ENCODE peak calls at places on chromosomes 12 and 14, in seven cellular contexts. D is A549, F is IMR-90, J is GM12878, O is SK-N-SH, S is HepG2, Y is K562. E is an unnamed sample.

GRCh38 chr12:87679262-87679661 is 349.9 kb downstream of the C12orf50 start:
- DNase-seq in D (no peak), F (peak), J (no peak), O (no peak), S (no peak), Y (no peak), E (no peak)

GRCh38 chr12:125284945-125285344 is 219.7 kb downstream of the AACS start:
- DNase-seq in D (peak), F (no peak), J (no peak), O (no peak), S (no peak), Y (peak), E (no peak)

GRCh38 chr12:72134934-72135333 is 137.2 kb upstream of the TRHDE start:
- DNase-seq in D (no peak), F (no peak), J (no peak), O (no peak), S (no peak), Y (no peak), E (no peak)

GRCh38 chr14:56687123-56687522 is 107.5 kb downstream of the TMEM260 start:
- DNase-seq in D (no peak), F (no peak), J (no peak), O (no peak), S (no peak), Y (no peak), E (no peak)

GRCh38 chr14:30559638-30560071 is 697 bp downstream of the G2E3 start:
- DNase-seq in D (no peak), F (peak), J (no peak), O (peak), S (peak), Y (peak), E (no peak)

GRCh38 chr14:32201816-32202467 is at the start of gene RNU6-7:
- DNase-seq in D (peak), F (peak), J (no peak), O (peak), S (peak), Y (no peak), E (peak)

GRCh38 chr12:98727196-98727595 is 82.1 kb downstream of the APAF1 start:
- DNase-seq in D (no peak), F (no peak), J (no peak), O (no peak), S (no peak), Y (no peak), E (no peak)

GRCh38 chr14:22780105-22780679 is 13.7 kb downstream of the OXA1L start:
- DNase-seq in D (no peak), F (peak), J (no peak), O (no peak), S (peak), Y (no peak), E (no peak)

GRCh38 chr14:104303705-104304425 is 165.5 kb downstream of the KIF26A start:
- DNase-seq in D (no peak), F (no peak), J (no peak), O (no peak), S (no peak), Y (no peak), E (no peak)

GRCh38 chr12:148676-149416 is 65.1 kb downstream of the SLC6A12 start:
- DNase-seq in D (no peak), F (no peak), J (no peak), O (no peak), S (no peak), Y (no peak), E (no peak)

GRCh38 chr12:82835217-82835616 is 148.5 kb downstream of the TMTC2 start:
- DNase-seq in D (no peak), F (peak), J (no peak), O (no peak), S (no peak), Y (no peak), E (no peak)

GRCh38 chr14:42316746-42317145 is 710.1 kb downstream of the LRFN5 start:
- DNase-seq in D (no peak), F (no peak), J (no peak), O (no peak), S (no peak), Y (no peak), E (no peak)

GRCh38 chr14:91065266-91065665 is 4.8 kb upstream of the RPS6KA5 start:
- DNase-seq in D (no peak), F (no peak), J (no peak), O (no peak), S (no peak), Y (no peak), E (no peak)

GRCh38 chr14:20177433-20177974 is 13.2 kb upstream of the OR11G2 start:
- DNase-seq in D (no peak), F (no peak), J (no peak), O (no peak), S (no peak), Y (peak), E (no peak)

GRCh38 chr12:13896063-13896626 is 85.3 kb downstream of the GRIN2B start:
- DNase-seq in D (peak), F (no peak), J (no peak), O (no peak), S (no peak), Y (no peak), E (no peak)

GRCh38 chr14:73785336-73785833 is 66.2 kb upstream of the PTGR2 start:
- DNase-seq in D (peak), F (peak), J (no peak), O (peak), S (peak), Y (no peak), E (no peak)

GRCh38 chr12:3116106-3116898 is 39.1 kb downstream of the TSPAN9 start:
- DNase-seq in D (no peak), F (peak), J (no peak), O (no peak), S (no peak), Y (no peak), E (no peak)

GRCh38 chr14:68621400-68622365 is 171.2 kb downstream of the ZFP36L1 start:
- DNase-seq in D (no peak), F (peak), J (no peak), O (no peak), S (no peak), Y (no peak), E (no peak)
- TF ChIP-seq USF2 in D (no peak), F (peak), J (no peak), O (no peak), S (no peak), Y (no peak), E (no peak)

DNA sequence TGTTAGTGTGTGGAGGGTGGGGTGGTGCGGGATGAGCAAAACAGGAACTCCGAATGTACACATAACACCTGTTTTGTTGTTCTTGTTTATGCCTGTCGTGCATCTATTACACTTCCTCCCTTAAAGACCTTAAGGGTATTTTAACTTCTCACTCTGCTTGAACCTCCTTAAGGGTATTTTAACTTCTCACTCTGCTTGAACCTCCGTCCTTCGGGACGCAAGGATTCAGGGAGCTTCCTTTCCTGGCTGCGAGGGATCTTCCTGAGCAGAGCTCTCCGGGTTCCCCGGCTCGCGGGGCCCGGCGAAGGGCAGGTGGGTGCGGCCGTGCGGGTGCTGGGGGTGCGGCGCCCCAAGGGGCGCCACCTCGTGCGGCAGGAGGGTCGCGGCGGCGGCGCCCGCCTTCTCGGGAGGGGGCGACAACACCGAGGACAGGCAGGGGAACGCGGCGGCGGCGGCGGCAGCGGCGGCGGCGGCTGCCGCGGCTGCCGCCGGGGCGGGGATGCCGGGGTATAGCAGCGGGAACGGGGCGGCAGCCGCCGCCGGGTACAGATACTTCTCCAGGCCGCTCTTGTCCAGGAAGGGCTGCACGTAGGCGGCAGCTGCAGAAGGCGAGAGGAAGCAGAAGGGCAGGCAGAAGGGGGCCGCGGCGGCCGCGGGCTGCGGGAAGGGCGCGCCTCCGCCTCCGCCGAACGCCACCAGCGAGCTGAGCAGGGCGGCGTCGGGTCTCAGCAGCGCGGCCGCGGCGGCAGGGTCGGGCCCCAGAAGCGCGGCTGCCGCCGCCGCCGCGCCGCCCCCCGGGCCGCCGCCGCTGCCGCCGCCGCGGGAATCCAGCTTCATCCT is 2.8 kb downstream of the BHLHE41 start:
- DNase-seq in D (no peak), F (peak), J (no peak), O (peak), S (no peak), Y (peak), E (peak)
- TF ChIP-seq CTCF in D (peak), F (no peak), J (no peak), O (no peak), S (no peak), Y (no peak), E (no peak)

GRCh38 chr14:36229262-36229661 is 52.7 kb upstream of the PTCSC3 start:
- DNase-seq in D (no peak), F (no peak), J (no peak), O (no peak), S (no peak), Y (no peak), E (no peak)

GRCh38 chr14:36227802-36228201 is 51.3 kb upstream of the PTCSC3 start:
- DNase-seq in D (no peak), F (peak), J (no peak), O (no peak), S (no peak), Y (no peak), E (no peak)

GRCh38 chr14:36226164-36226563 is 49.6 kb upstream of the PTCSC3 start:
- DNase-seq in D (no peak), F (peak), J (no peak), O (no peak), S (no peak), Y (no peak), E (no peak)

GRCh38 chr14:36224176-36224575 is 47.7 kb upstream of the PTCSC3 start:
- DNase-seq in D (no peak), F (no peak), J (no peak), O (no peak), S (no peak), Y (no peak), E (no peak)

GRCh38 chr14:36227344-36227743 is 50.8 kb upstream of the PTCSC3 start:
- DNase-seq in D (no peak), F (no peak), J (no peak), O (no peak), S (no peak), Y (no peak), E (no peak)
- TF ChIP-seq USF2 in D (no peak), F (no peak), J (no peak), O (no peak), S (no peak), Y (no peak), E (no peak)

GRCh38 chr14:97723834-97724770 is 926.9 kb downstream of the VRK1 start:
- DNase-seq in D (peak), F (no peak), J (no peak), O (no peak), S (no peak), Y (no peak), E (no peak)
- TF ChIP-seq CTCF in D (no peak), F (no peak), J (no peak), O (no peak), S (no peak), Y (no peak), E (no peak)

DNA sequence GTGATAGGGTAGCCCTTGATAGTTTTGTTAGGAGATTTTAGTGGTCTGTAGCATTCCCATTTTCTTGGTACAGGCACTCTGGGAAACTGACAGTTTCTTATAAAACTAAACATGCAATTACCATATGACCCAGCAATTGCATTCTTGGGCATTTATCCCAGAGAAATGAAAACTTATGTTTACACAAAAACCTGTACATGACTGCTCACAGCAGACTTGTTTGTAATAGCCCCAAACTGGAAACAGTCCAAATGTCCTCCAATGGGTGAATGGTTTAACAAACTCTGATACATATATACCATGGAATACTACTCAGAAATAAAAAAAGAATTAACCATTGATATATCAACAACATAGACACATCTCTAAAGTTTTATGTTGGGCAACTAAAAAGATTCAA is 75.5 kb downstream of the BORCS5 start:
- DNase-seq in D (peak), F (peak), J (no peak), O (no peak), S (no peak), Y (no peak), E (no peak)
- TF ChIP-seq USF2 in D (no peak), F (no peak), J (no peak), O (no peak), S (no peak), Y (no peak), E (no peak)

DNA sequence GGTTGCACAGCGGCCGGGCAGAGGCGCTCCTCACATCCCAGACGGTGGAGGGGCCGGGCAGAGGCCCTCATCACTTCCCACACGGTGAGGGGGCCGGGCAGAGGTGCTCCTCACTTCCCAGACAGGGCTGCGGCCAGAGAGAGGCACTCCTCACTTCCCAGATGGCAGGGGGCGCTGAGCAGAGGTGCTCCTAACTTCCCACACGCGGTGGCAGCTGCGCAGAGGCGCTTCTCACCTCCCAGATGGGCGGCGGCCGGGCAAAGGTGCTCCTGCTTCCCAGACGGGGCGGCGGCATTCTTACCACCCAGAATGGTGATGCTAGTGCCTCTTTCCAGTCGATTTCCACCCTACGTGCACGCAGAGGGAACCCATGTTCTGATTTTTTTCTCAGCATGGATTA is 304.4 kb downstream of the RGS6 start:
- DNase-seq in D (peak), F (no peak), J (no peak), O (no peak), S (no peak), Y (no peak), E (peak)
- TF ChIP-seq CTCF in D (no peak), F (no peak), J (no peak), O (no peak), S (no peak), Y (no peak), E (no peak)

GRCh38 chr12:110249105-110249504 is 31.9 kb upstream of the ATP2A2 start:
- DNase-seq in D (no peak), F (peak), J (no peak), O (no peak), S (no peak), Y (no peak), E (no peak)
- TF ChIP-seq USF2 in D (no peak), F (no peak), J (no peak), O (no peak), S (no peak), Y (no peak), E (no peak)

GRCh38 chr12:100133200-100133599 is 9.5 kb downstream of the BLTP3B start:
- DNase-seq in D (no peak), F (no peak), J (no peak), O (no peak), S (no peak), Y (no peak), E (no peak)

GRCh38 chr12:100123316-100124095 is 19.2 kb downstream of the BLTP3B start:
- DNase-seq in D (no peak), F (no peak), J (no peak), O (peak), S (no peak), Y (no peak), E (no peak)

GRCh38 chr12:100127766-100128508 is 14.7 kb downstream of the BLTP3B start:
- DNase-seq in D (no peak), F (peak), J (no peak), O (no peak), S (peak), Y (no peak), E (no peak)

GRCh38 chr12:100128509-100128908 is 14.2 kb downstream of the BLTP3B start:
- DNase-seq in D (peak), F (peak), J (no peak), O (peak), S (peak), Y (peak), E (peak)
- TF ChIP-seq CTCF in D (peak), F (peak), J (peak), O (peak), S (peak), Y (peak), E (no peak)

DNA sequence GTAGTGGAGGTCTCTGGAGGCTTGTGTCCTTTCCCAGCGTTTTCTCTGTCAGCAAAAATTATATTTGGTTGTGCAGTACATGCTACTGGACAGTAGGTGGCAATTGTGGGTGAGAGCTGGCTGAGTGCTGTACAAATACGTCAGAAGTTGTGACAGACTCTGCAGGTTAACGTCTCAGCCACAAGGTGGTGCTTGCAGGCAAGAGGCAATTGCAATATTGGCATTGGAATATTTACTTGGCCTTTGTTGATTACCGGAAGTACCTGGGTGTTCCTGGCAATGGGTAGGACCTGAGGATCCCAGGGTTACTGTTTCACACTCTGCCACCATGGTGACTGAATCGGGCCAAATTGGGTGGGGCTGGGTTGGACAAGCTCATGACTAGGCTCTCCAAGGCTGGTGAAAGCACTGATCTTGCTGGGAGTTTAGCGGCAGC is 333.9 kb upstream of the LMO3 start:
- DNase-seq in D (peak), F (peak), J (peak), O (peak), S (peak), Y (peak), E (peak)
- TF ChIP-seq USF2 in D (no peak), F (no peak), J (no peak), O (no peak), S (no peak), Y (no peak), E (no peak)